ENCODE peak calls at places on chromosome 11, in nine cellular contexts. D is Right ventricle myocardium inferior; G is NCI-H774; E is hippocampal formation; S is left kidney; P is pancreas; Z is activated CD4-positive, alpha-beta T cell treated with anti-CD3 and anti-CD28 coated beads for 36 hours; H is immature natural killer cell; L is T1000. X is an unnamed sample.
A peak's percentile ranks its signal among the peaks of the same experiment; 100 is the strongest.

GRCh38 chr11:6418958-6419611 is at the start of gene APBB1:
- DNase-seq in D (peak; percentile 77), G (peak; percentile 64), P (peak; percentile 52), H (peak; percentile 76), L (no peak), Z (peak; percentile 86), E (peak; percentile 80), S (peak; percentile 90), X (no peak)

GRCh38 chr11:14107071-14107470 is 144.5 kb downstream of the SPON1 start:
- DNase-seq in E (no peak), H (no peak), L (no peak), G (no peak), Z (no peak), P (no peak), D (no peak), S (no peak), X (no peak)

GRCh38 chr11:3001496-3001895 is 9.4 kb upstream of the NAP1L4 start:
- DNase-seq in H (no peak), G (no peak), P (no peak), E (peak; percentile 83), L (no peak), D (no peak), S (no peak), Z (no peak), X (no peak)

GRCh38 chr11:26621147-26621546 is 49.1 kb upstream of the MUC15 start:
- DNase-seq in G (no peak), H (no peak), D (no peak), E (no peak), S (no peak), P (no peak), L (no peak), Z (no peak), X (no peak)

GRCh38 chr11:1967641-1968225 is 20.6 kb downstream of the MRPL23 start:
- DNase-seq in H (no peak), Z (no peak), E (no peak), D (no peak), G (no peak), S (no peak), L (no peak), P (no peak), X (no peak)

GRCh38 chr11:61543606-61544306 is 35.2 kb downstream of the LRRC10B start:
- DNase-seq in H (no peak), L (peak; percentile 9), D (no peak), E (no peak), Z (no peak), P (no peak), S (no peak), G (peak; percentile 56), X (no peak)

GRCh38 chr11:93085097-93085496 is 112.7 kb downstream of the SLC36A4 start:
- DNase-seq in D (no peak), E (no peak), G (no peak), L (no peak), Z (no peak), P (no peak), S (no peak), H (no peak), X (no peak)

GRCh38 chr11:23536907-23537306 is 676.6 kb upstream of the CCDC179 start:
- DNase-seq in Z (no peak), L (no peak), H (no peak), D (no peak), S (no peak), E (no peak), P (no peak), G (no peak), X (peak; percentile 54)

GRCh38 chr11:61671527-61671926 is 8.7 kb upstream of the DAGLA start:
- DNase-seq in Z (no peak), E (no peak), D (peak; percentile 46), P (peak; percentile 84), L (no peak), G (no peak), H (no peak), S (no peak), X (peak; percentile 48)

GRCh38 chr11:86978756-86979608 is 23.8 kb upstream of the FZD4 start:
- DNase-seq in G (no peak), L (no peak), E (no peak), Z (no peak), H (peak; percentile 18), S (peak; percentile 39), P (no peak), D (no peak), X (peak; percentile 91)

GRCh38 chr11:43832536-43832935 is 48.1 kb upstream of the ALKBH3 start:
- DNase-seq in D (no peak), G (no peak), L (no peak), Z (no peak), E (no peak), P (no peak), S (no peak), H (no peak), X (no peak)

GRCh38 chr11:38089728-38090127 is 1491.7 kb upstream of the RAG2 start:
- DNase-seq in L (peak; percentile 63), P (no peak), H (no peak), S (no peak), E (no peak), G (no peak), D (no peak), Z (no peak), X (no peak)

X was measured in OCI-M1.